ENCODE peak calls at places on chromosomes 6 and 20, in four cellular contexts. X is IMR-90, K is H9, A is H1. W is an unnamed sample.
A peak's percentile ranks its signal among the peaks of the same experiment; 100 is the strongest.

GRCh38 chr6:25715794-25716193 is 38.7 kb upstream of the SLC17A4 start:
- DNase-seq in X (no peak), K (no peak), A (no peak), W (no peak)

GRCh38 chr20:43721429-43722152 is 5.2 kb downstream of the GTSF1L start:
- DNase-seq in X (no peak), K (peak; percentile 58), A (peak; percentile 51), W (no peak)

GRCh38 chr6:78513856-78514255 is 353.5 kb upstream of the IRAK1BP1 start:
- DNase-seq in X (no peak), K (peak; percentile 49), A (no peak), W (peak; percentile 8)

GRCh38 chr20:43914697-43915208 is at the start of gene TOX2:
- DNase-seq in X (no peak), K (peak; percentile 56), A (peak; percentile 62), W (no peak)

GRCh38 chr6:81901589-81901988 is 149.1 kb upstream of the TENT5A start:
- DNase-seq in X (no peak), K (no peak), A (no peak), W (no peak)

GRCh38 chr6:12806811-12807210 is 90.2 kb downstream of the PHACTR1 start:
- DNase-seq in X (no peak), K (no peak), A (no peak), W (no peak)

GRCh38 chr6:5379647-5380242 is 118.4 kb downstream of the FARS2 start:
- DNase-seq in X (peak; percentile 44), K (peak; percentile 59), A (peak; percentile 64), W (peak; percentile 64)

GRCh38 chr20:2507875-2508630 is 662 bp downstream of the ZNF343 start:
- DNase-seq in X (peak; percentile 47), K (no peak), A (no peak), W (no peak)

GRCh38 chr6:31497595-31498476 is at the start of gene MICB:
- DNase-seq in X (peak; percentile 68), K (peak; percentile 96), A (peak; percentile 85), W (peak; percentile 66)

GRCh38 chr6:28922841-28923317 is 906 bp downstream of the TRIM27 start:
- DNase-seq in X (peak; percentile 31), K (no peak), A (peak; percentile 56), W (peak; percentile 2)

GRCh38 chr20:33899106-33899505 is 88.0 kb downstream of the CHMP4B start:
- DNase-seq in X (no peak), K (no peak), A (no peak), W (no peak)

GRCh38 chr6:26222587-26222986 is 135.4 kb downstream of the HFE start:
- DNase-seq in X (no peak), K (no peak), A (no peak), W (no peak)

GRCh38 chr6:11766589-11767450 is 11.8 kb downstream of the ADTRP start:
- DNase-seq in X (peak; percentile 98), K (no peak), A (no peak), W (peak; percentile 89)

GRCh38 chr6:18207949-18208348 is 52.7 kb downstream of the KDM1B start:
- DNase-seq in X (no peak), K (no peak), A (no peak), W (no peak)

GRCh38 chr6:142008016-142008735 is 124.5 kb upstream of the GJE1 start:
- DNase-seq in X (no peak), K (no peak), A (no peak), W (peak; percentile 39)

GRCh38 chr6:33583591-33584155 is 3.6 kb upstream of the BAK1 start:
- DNase-seq in X (no peak), K (peak; percentile 73), A (peak; percentile 82), W (no peak)

GRCh38 chr6:31877651-31878161 is 1.1 kb downstream of the SLC44A4 start:
- DNase-seq in X (no peak), K (peak; percentile 30), A (no peak), W (no peak)

GRCh38 chr20:59830107-59831023 is 103.1 kb downstream of the SYCP2 start:
- DNase-seq in X (no peak), K (no peak), A (peak; percentile 35), W (no peak)

GRCh38 chr6:69994251-69994650 is 127.9 kb downstream of the COL19A1 start:
- DNase-seq in X (no peak), K (no peak), A (no peak), W (no peak)

GRCh38 chr6:159633196-159633595 is 59.8 kb downstream of the SOD2 start:
- DNase-seq in X (peak; percentile 27), K (no peak), A (peak; percentile 47), W (no peak)

GRCh38 chr6:169165031-169165430 is 88.6 kb downstream of the THBS2 start:
- DNase-seq in X (peak; percentile 22), K (peak; percentile 4), A (no peak), W (no peak)

GRCh38 chr20:44959896-44960852 is at the start of gene TOMM34:
- DNase-seq in X (peak; percentile 90), K (peak; percentile 94), A (peak; percentile 97), W (peak; percentile 92)

GRCh38 chr20:17624551-17625245 is 54.8 kb downstream of the DSTN start:
- DNase-seq in X (no peak), K (no peak), A (no peak), W (no peak)

GRCh38 chr20:13245250-13245723 is 24.2 kb downstream of the ISM1 start:
- DNase-seq in X (no peak), K (no peak), A (no peak), W (peak; percentile 21)

GRCh38 chr6:36771145-36771544 is 68.1 kb downstream of the CPNE5 start:
- DNase-seq in X (no peak), K (no peak), A (no peak), W (no peak)

GRCh38 chr20:25389858-25390537 is 637 bp downstream of the ABHD12 start:
- DNase-seq in X (no peak), K (peak; percentile 54), A (peak; percentile 69), W (peak; percentile 31)

GRCh38 chr6:119200774-119201173 is 122.3 kb upstream of the FAM184A start:
- DNase-seq in X (no peak), K (no peak), A (no peak), W (no peak)

GRCh38 chr20:42531675-42531985 is 658.1 kb downstream of the PTPRT start:
- DNase-seq in X (no peak), K (no peak), A (no peak), W (no peak)

GRCh38 chr20:1827974-1828785 is 67.0 kb upstream of the SIRPA start:
- DNase-seq in X (no peak), K (no peak), A (no peak), W (peak; percentile 69)

GRCh38 chr6:159645659-159646058 is 47.4 kb downstream of the SOD2 start:
- DNase-seq in X (no peak), K (no peak), A (no peak), W (no peak)

GRCh38 chr20:12090920-12091319 is 173.2 kb downstream of the BTBD3 start:
- DNase-seq in X (no peak), K (no peak), A (no peak), W (no peak)

GRCh38 chr6:70423189-70424133 is 10.2 kb downstream of the FAM135A start:
- DNase-seq in X (peak; percentile 39), K (no peak), A (no peak), W (no peak)

GRCh38 chr6:56023829-56024228 is 148.4 kb upstream of the BMP5 start:
- DNase-seq in X (no peak), K (no peak), A (no peak), W (no peak)

GRCh38 chr6:56022678-56023077 is 147.3 kb upstream of the BMP5 start:
- DNase-seq in X (no peak), K (no peak), A (no peak), W (no peak)

GRCh38 chr6:56025785-56026184 is 150.4 kb upstream of the BMP5 start:
- DNase-seq in X (peak; percentile 1), K (no peak), A (no peak), W (no peak)

GRCh38 chr6:56026461-56027180 is 151.2 kb upstream of the BMP5 start:
- DNase-seq in X (no peak), K (no peak), A (no peak), W (peak; percentile 69)

DNA sequence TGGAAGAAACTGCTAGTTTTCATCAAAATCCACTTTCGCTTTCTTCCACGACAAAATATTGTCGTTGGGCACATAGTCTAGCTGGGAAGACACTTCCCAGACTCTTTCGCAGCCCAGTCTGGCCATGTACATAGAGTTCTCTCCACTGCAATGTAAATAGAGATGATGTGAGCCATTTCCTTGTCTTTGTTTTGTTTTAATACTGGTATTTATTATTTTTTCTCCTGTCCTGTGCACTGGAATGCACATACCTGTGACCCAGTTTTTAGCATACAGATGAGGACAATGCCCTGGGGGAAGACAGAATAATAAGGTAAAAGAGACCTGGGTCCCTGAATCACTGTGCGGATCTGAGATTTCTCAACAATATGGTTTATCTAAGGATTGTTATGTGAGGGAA is 149.5 kb upstream of the BMP5 start:
- DNase-seq in X (no peak), K (no peak), A (no peak), W (peak; percentile 44)
- H4K91ac ChIP-seq in X (no peak overlapping the region), K (no peak overlapping the region), A (no peak overlapping the region), W (no peak overlapping the region)

GRCh38 chr20:50026746-50027575 is 44.2 kb downstream of the SNAI1 start:
- DNase-seq in X (peak; percentile 15), K (no peak), A (no peak), W (no peak)
- H3K4ac ChIP-seq in X (peak overlapping the region; percentile 96), K (no peak overlapping the region), A (no peak overlapping the region), W (peak overlapping the region; percentile 92)

DNA sequence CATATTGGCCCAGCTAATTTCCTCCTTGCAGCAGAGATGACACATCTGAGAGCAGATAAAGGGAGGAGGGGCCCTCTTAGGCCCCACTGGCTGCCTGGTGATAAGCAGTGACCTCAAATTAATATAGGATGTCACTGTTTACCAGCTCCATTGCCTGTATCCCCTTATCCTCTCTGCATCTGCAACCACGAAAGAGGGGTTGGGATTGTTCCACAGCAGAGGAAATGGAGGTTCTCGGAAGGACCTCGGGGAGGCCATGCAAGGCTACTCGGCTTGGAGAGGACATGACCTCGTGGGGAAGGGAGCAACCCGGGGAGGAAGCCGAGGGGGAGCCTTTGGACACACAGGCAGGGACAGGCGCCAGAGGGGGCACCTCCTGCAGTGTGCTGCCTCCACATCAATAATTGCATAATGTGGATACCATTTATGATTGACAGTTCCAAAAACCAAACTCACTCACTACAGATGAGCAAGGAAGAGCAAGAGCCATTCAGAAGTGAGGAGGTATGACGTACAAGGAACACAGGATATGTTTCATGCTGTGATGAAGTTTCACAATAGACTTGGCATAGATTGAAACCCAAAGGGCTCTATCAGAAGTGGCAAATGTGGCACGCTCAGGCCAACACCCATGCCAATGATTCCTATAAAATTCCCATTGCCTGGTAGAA is 177.2 kb upstream of the RNF24 start:
- DNase-seq in X (no peak), K (no peak), A (no peak), W (no peak)
- H3K18ac ChIP-seq in X (no peak overlapping the region), K (no peak overlapping the region), A (no peak overlapping the region), W (no peak overlapping the region)

GRCh38 chr6:111673086-111673485 is 67.4 kb upstream of the TRAF3IP2 start:
- DNase-seq in X (no peak), K (no peak), A (no peak), W (peak; percentile 20)

GRCh38 chr6:111673871-111674270 is 68.2 kb upstream of the TRAF3IP2 start:
- DNase-seq in X (no peak), K (no peak), A (no peak), W (no peak)

GRCh38 chr6:111676383-111676782 is 70.7 kb upstream of the TRAF3IP2 start:
- DNase-seq in X (no peak), K (no peak), A (no peak), W (no peak)

GRCh38 chr6:111674882-111675281 is 69.2 kb upstream of the TRAF3IP2 start:
- DNase-seq in X (no peak), K (no peak), A (no peak), W (no peak)

DNA sequence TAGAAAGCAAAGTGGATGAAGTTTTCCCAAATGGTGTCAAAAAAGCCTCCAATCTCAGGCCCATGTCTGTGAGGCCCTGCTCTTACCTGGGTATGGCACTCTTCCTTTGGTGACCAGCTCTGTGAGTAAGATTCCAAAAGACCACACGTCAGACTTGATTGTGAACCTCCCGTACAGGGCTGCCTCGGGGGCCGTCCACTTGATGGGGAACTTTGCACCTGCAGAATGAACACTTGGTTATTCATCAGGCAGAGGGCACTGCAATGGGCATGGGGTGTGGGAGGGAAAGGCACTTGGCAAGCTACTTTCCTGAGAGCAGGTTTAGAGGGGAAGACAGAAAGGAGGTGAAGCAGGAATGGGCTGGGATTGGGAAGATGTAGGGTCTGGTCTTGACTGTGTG is 68.7 kb upstream of the TRAF3IP2 start:
- DNase-seq in X (no peak), K (no peak), A (no peak), W (no peak)
- H4K91ac ChIP-seq in X (no peak overlapping the region), K (no peak overlapping the region), A (no peak overlapping the region), W (no peak overlapping the region)